ENCODE peak calls at places on chromosomes 3 and 15, in eight cellular contexts. I is HTR-8/SVneo; H is cortex of kidney; S is EH; N is GM10248; A is uterus; K is activated CD4-positive, alpha-beta T cell treated with anti-CD3 and anti-CD28 coated beads, Interleukin-2, amount 10 ng/mL, durations not matched to agents 7 days and 5 days; Y is NCI-H1092 treated with DMSO at 0.1 percent for 48 hours. V is an unnamed sample.

GRCh38 chr3:169772530-169772950 is 656 bp upstream of the MYNN start:
- DNase-seq in S (peak; percentile 86), H (no peak), A (peak; percentile 79), N (peak; percentile 44), I (no peak), Y (peak; percentile 94), K (peak; percentile 59), V (peak; percentile 59)

GRCh38 chr15:84715442-84716035 is 400 bp downstream of the SEC11A start:
- DNase-seq in A (no peak), H (no peak), N (no peak), Y (no peak), S (peak; percentile 43), K (peak; percentile 44), I (no peak), V (no peak)

GRCh38 chr15:92845109-92845508 is 55.0 kb upstream of the CHD2 start:
- DNase-seq in A (no peak), S (peak; percentile 52), K (no peak), Y (no peak), N (peak; percentile 41), I (no peak), H (no peak), V (peak; percentile 74)

GRCh38 chr3:31966978-31967592 is 14.0 kb downstream of the OSBPL10 start:
- DNase-seq in S (no peak), H (no peak), K (no peak), I (no peak), N (no peak), A (no peak), Y (no peak), V (no peak)

GRCh38 chr3:188345223-188345622 is 191.3 kb downstream of the LPP start:
- DNase-seq in A (no peak), K (no peak), Y (no peak), N (no peak), H (no peak), S (peak; percentile 55), I (peak; percentile 47), V (no peak)

GRCh38 chr15:25245801-25246622 is 192.8 kb downstream of the UBE3A start:
- DNase-seq in A (peak; percentile 5), I (no peak), S (no peak), K (no peak), N (no peak), H (no peak), Y (no peak), V (no peak)

GRCh38 chr15:47727137-47727536 is 9.8 kb downstream of the SEMA6D start:
- DNase-seq in N (no peak), Y (no peak), A (no peak), H (no peak), S (no peak), K (no peak), I (no peak), V (no peak)

GRCh38 chr3:77191014-77191413 is 151.1 kb downstream of the ROBO2 start:
- DNase-seq in N (no peak), A (no peak), S (no peak), K (no peak), H (no peak), Y (no peak), I (no peak), V (no peak)

GRCh38 chr3:119494597-119494996 is 3.8 kb upstream of the TIMMDC1 start:
- DNase-seq in A (no peak), Y (no peak), H (no peak), K (no peak), N (no peak), S (no peak), I (no peak), V (no peak)

GRCh38 chr15:62624541-62625399 is 417.8 kb upstream of the TPM1 start:
- DNase-seq in H (no peak), A (peak; percentile 49), K (no peak), I (no peak), S (peak; percentile 78), Y (no peak), N (no peak), V (peak; percentile 27)

GRCh38 chr3:7520593-7520992 is 659.7 kb downstream of the GRM7 start:
- DNase-seq in Y (no peak), S (no peak), N (no peak), K (no peak), I (no peak), H (no peak), A (no peak), V (no peak)

GRCh38 chr3:57230006-57230405 is 2.5 kb downstream of the APPL1 start:
- DNase-seq in Y (no peak), I (no peak), H (no peak), N (no peak), A (no peak), S (no peak), K (no peak), V (no peak)

GRCh38 chr15:77819841-77820728 is 187.4 kb upstream of the LINGO1 start:
- DNase-seq in N (no peak), H (no peak), I (peak; percentile 62), K (no peak), A (no peak), Y (peak; percentile 19), S (peak; percentile 24), V (no peak)

GRCh38 chr15:64930019-64930652 is 18.4 kb downstream of the ANKDD1A start:
- DNase-seq in I (no peak), H (no peak), Y (no peak), N (peak; percentile 84), K (no peak), S (no peak), A (peak; percentile 5), V (peak; percentile 65)

GRCh38 chr3:126159476-126159875 is 20.9 kb downstream of the ALDH1L1 start:
- DNase-seq in H (no peak), S (peak; percentile 10), I (no peak), A (no peak), N (no peak), K (no peak), Y (no peak), V (no peak)

GRCh38 chr15:57873564-57874209 is 167.2 kb downstream of the POLR2M start:
- DNase-seq in A (no peak), I (peak; percentile 38), K (no peak), H (no peak), N (no peak), Y (no peak), S (peak; percentile 85), V (no peak)

GRCh38 chr3:36741285-36741684 is 23.1 kb downstream of the DCLK3 start:
- DNase-seq in K (no peak), Y (no peak), H (no peak), N (no peak), S (peak; percentile 27), I (no peak), A (no peak), V (no peak)

GRCh38 chr3:41234823-41235722 is 35.8 kb downstream of the CTNNB1 start:
- DNase-seq in K (no peak), H (no peak), I (no peak), Y (no peak), N (no peak), S (peak; percentile 20), A (no peak), V (no peak)

GRCh38 chr15:60255390-60255789 is 142.4 kb downstream of the ANXA2 start:
- DNase-seq in A (no peak), N (peak; percentile 34), Y (no peak), I (peak; percentile 6), S (peak; percentile 19), K (peak; percentile 33), H (no peak), V (peak; percentile 30)

GRCh38 chr3:64224826-64225606 is at the start of gene PRICKLE2:
- DNase-seq in H (no peak), Y (no peak), S (peak; percentile 95), A (peak; percentile 78), I (peak; percentile 50), K (no peak), N (peak; percentile 46), V (peak; percentile 35)

GRCh38 chr15:61171190-61171589 is 57.9 kb downstream of the RORA start:
- DNase-seq in I (no peak), H (no peak), N (no peak), K (no peak), S (no peak), Y (no peak), A (no peak), V (no peak)

GRCh38 chr3:59817511-59817910 is 767.7 kb upstream of the CFAP20DC start:
- DNase-seq in Y (no peak), S (no peak), A (no peak), I (no peak), K (no peak), N (no peak), H (no peak), V (no peak)

GRCh38 chr3:118618247-118619040 is 416.2 kb downstream of the IGSF11 start:
- DNase-seq in Y (no peak), A (no peak), N (no peak), I (no peak), H (no peak), K (no peak), S (no peak), V (no peak)

GRCh38 chr3:26484140-26484539 is 138.4 kb upstream of the LRRC3B start:
- DNase-seq in K (no peak), N (no peak), H (no peak), Y (no peak), S (no peak), I (peak; percentile 6), A (no peak), V (no peak)

GRCh38 chr15:68783226-68784054 is 37.3 kb downstream of the ANP32A start:
- DNase-seq in S (peak; percentile 30), Y (no peak), H (no peak), N (peak; percentile 70), A (no peak), K (peak; percentile 67), I (no peak), V (no peak)

GRCh38 chr3:49799105-49799504 is 568 bp downstream of the CDHR4 start:
- DNase-seq in H (no peak), A (no peak), I (no peak), S (no peak), Y (no peak), K (no peak), N (no peak), V (no peak)

GRCh38 chr3:13771496-13771895 is 108.4 kb downstream of the WNT7A start:
- DNase-seq in Y (no peak), I (no peak), A (no peak), H (no peak), S (no peak), K (no peak), N (no peak), V (no peak)

GRCh38 chr3:57856675-57857074 is 100.6 kb downstream of the SLMAP start:
- DNase-seq in K (no peak), N (no peak), A (no peak), I (no peak), Y (no peak), H (no peak), S (peak; percentile 16), V (no peak)

GRCh38 chr3:10193692-10194327 is 29.1 kb downstream of the IRAK2 start:
- DNase-seq in K (no peak), Y (no peak), I (no peak), H (no peak), S (no peak), N (no peak), A (no peak), V (no peak)

GRCh38 chr15:63900306-63900705 is 66.6 kb upstream of the HERC1 start:
- DNase-seq in N (no peak), I (no peak), A (no peak), S (no peak), K (no peak), H (no peak), Y (no peak), V (no peak)

GRCh38 chr3:186974824-186975281 is 44.5 kb downstream of the ST6GAL1 start:
- DNase-seq in S (no peak), K (no peak), H (no peak), N (no peak), A (no peak), I (no peak), Y (no peak), V (no peak)

GRCh38 chr3:9783954-9784353 is 8.3 kb downstream of the TADA3 start:
- DNase-seq in A (no peak), K (no peak), N (no peak), I (no peak), Y (no peak), S (no peak), H (no peak), V (no peak)

GRCh38 chr3:113839551-113839950 is 963 bp downstream of the GRAMD1C start:
- DNase-seq in I (no peak), Y (no peak), A (no peak), S (no peak), K (no peak), N (no peak), H (no peak), V (no peak)

GRCh38 chr3:169771651-169772529 is 1.3 kb upstream of the MYNN start:
- DNase-seq in A (peak; percentile 56), I (no peak), S (peak; percentile 80), H (no peak), K (peak; percentile 79), N (no peak), Y (peak; percentile 90), V (peak; percentile 90)